ENCODE peak calls at places on chromosomes 3 and 15, in eight cellular contexts. One of them, this sample, is unnamed.

GRCh38 chr3:161284989-161285388 is 63.9 kb downstream of the NMD3 start:
- DNase-seq in mammary epithelial cell: peak
- DNase-seq in astrocyte: no peak
- DNase-seq in GM23248: peak
- DNase-seq in Panc1: no peak
- DNase-seq in breast epithelium: no peak
- DNase-seq in coronary artery: no peak
- DNase-seq in psoas muscle: no peak
- DNase-seq in this sample: no peak

GRCh38 chr3:144018776-144019175 is 47.2 kb downstream of the DIPK2A start:
- DNase-seq in mammary epithelial cell: peak
- DNase-seq in astrocyte: peak
- DNase-seq in GM23248: peak
- DNase-seq in Panc1: no peak
- DNase-seq in breast epithelium: no peak
- DNase-seq in coronary artery: no peak
- DNase-seq in psoas muscle: no peak
- DNase-seq in this sample: no peak

GRCh38 chr3:46368569-46368968 is 2.2 kb upstream of the CCR5 start:
- DNase-seq in mammary epithelial cell: no peak
- DNase-seq in astrocyte: no peak
- DNase-seq in GM23248: no peak
- DNase-seq in Panc1: no peak
- DNase-seq in breast epithelium: no peak
- DNase-seq in coronary artery: no peak
- DNase-seq in psoas muscle: peak
- DNase-seq in this sample: peak

GRCh38 chr15:89524184-89524583 is 27.8 kb upstream of the RHCG start:
- DNase-seq in mammary epithelial cell: no peak
- DNase-seq in astrocyte: no peak
- DNase-seq in GM23248: no peak
- DNase-seq in Panc1: no peak
- DNase-seq in breast epithelium: no peak
- DNase-seq in coronary artery: no peak
- DNase-seq in psoas muscle: no peak
- DNase-seq in this sample: no peak

GRCh38 chr3:123880998-123881561 is 3.1 kb downstream of the MYLK start:
- DNase-seq in mammary epithelial cell: peak
- DNase-seq in astrocyte: peak
- DNase-seq in GM23248: peak
- DNase-seq in Panc1: no peak
- DNase-seq in breast epithelium: no peak
- DNase-seq in coronary artery: no peak
- DNase-seq in psoas muscle: no peak
- DNase-seq in this sample: no peak

GRCh38 chr3:104911376-104911775 is 455.3 kb upstream of the ALCAM start:
- DNase-seq in mammary epithelial cell: no peak
- DNase-seq in astrocyte: no peak
- DNase-seq in GM23248: peak
- DNase-seq in Panc1: no peak
- DNase-seq in breast epithelium: no peak
- DNase-seq in coronary artery: no peak
- DNase-seq in psoas muscle: no peak
- DNase-seq in this sample: no peak

GRCh38 chr15:48638966-48639365 is 6.5 kb downstream of the FBN1 start:
- DNase-seq in mammary epithelial cell: no peak
- DNase-seq in astrocyte: no peak
- DNase-seq in GM23248: no peak
- DNase-seq in Panc1: no peak
- DNase-seq in breast epithelium: no peak
- DNase-seq in coronary artery: no peak
- DNase-seq in psoas muscle: no peak
- DNase-seq in this sample: no peak

GRCh38 chr3:168574455-168575158 is 478.9 kb upstream of the GOLIM4 start:
- DNase-seq in mammary epithelial cell: no peak
- DNase-seq in astrocyte: no peak
- DNase-seq in GM23248: no peak
- DNase-seq in Panc1: no peak
- DNase-seq in breast epithelium: no peak
- DNase-seq in coronary artery: no peak
- DNase-seq in psoas muscle: no peak
- DNase-seq in this sample: no peak

GRCh38 chr15:62739082-62739481 is 303.5 kb upstream of the TPM1 start:
- DNase-seq in mammary epithelial cell: peak
- DNase-seq in astrocyte: peak
- DNase-seq in GM23248: peak
- DNase-seq in Panc1: no peak
- DNase-seq in breast epithelium: no peak
- DNase-seq in coronary artery: no peak
- DNase-seq in psoas muscle: no peak
- DNase-seq in this sample: no peak

GRCh38 chr15:74397239-74398068 is 30.0 kb upstream of the CYP11A1 start:
- DNase-seq in mammary epithelial cell: peak
- DNase-seq in astrocyte: no peak
- DNase-seq in GM23248: no peak
- DNase-seq in Panc1: no peak
- DNase-seq in breast epithelium: no peak
- DNase-seq in coronary artery: no peak
- DNase-seq in psoas muscle: no peak
- DNase-seq in this sample: no peak

GRCh38 chr3:153290278-153291015 is 128.4 kb downstream of the RAP2B start:
- DNase-seq in mammary epithelial cell: peak
- DNase-seq in astrocyte: no peak
- DNase-seq in GM23248: peak
- DNase-seq in Panc1: no peak
- DNase-seq in breast epithelium: no peak
- DNase-seq in coronary artery: no peak
- DNase-seq in psoas muscle: no peak
- DNase-seq in this sample: no peak

GRCh38 chr3:163175970-163176369 is 1679.4 kb downstream of the OTOL1 start:
- DNase-seq in mammary epithelial cell: no peak
- DNase-seq in astrocyte: no peak
- DNase-seq in GM23248: no peak
- DNase-seq in Panc1: no peak
- DNase-seq in breast epithelium: no peak
- DNase-seq in coronary artery: no peak
- DNase-seq in psoas muscle: no peak
- DNase-seq in this sample: no peak

GRCh38 chr3:50095352-50095998 is 6.8 kb downstream of the RBM5 start:
- DNase-seq in mammary epithelial cell: no peak
- DNase-seq in astrocyte: no peak
- DNase-seq in GM23248: peak
- DNase-seq in Panc1: no peak
- DNase-seq in breast epithelium: no peak
- DNase-seq in coronary artery: no peak
- DNase-seq in psoas muscle: no peak
- DNase-seq in this sample: no peak

GRCh38 chr3:82055792-82056191 is 294.3 kb upstream of the GBE1 start:
- DNase-seq in mammary epithelial cell: peak
- DNase-seq in astrocyte: peak
- DNase-seq in GM23248: peak
- DNase-seq in Panc1: no peak
- DNase-seq in breast epithelium: peak
- DNase-seq in coronary artery: no peak
- DNase-seq in psoas muscle: no peak
- DNase-seq in this sample: no peak

GRCh38 chr3:32583708-32584107 is 13.1 kb upstream of the DYNC1LI1 start:
- DNase-seq in mammary epithelial cell: no peak
- DNase-seq in astrocyte: no peak
- DNase-seq in GM23248: peak
- DNase-seq in Panc1: no peak
- DNase-seq in breast epithelium: no peak
- DNase-seq in coronary artery: no peak
- DNase-seq in psoas muscle: no peak
- DNase-seq in this sample: no peak

GRCh38 chr15:73717802-73718201 is 33.6 kb downstream of the CD276 start:
- DNase-seq in mammary epithelial cell: no peak
- DNase-seq in astrocyte: no peak
- DNase-seq in GM23248: no peak
- DNase-seq in Panc1: no peak
- DNase-seq in breast epithelium: no peak
- DNase-seq in coronary artery: no peak
- DNase-seq in psoas muscle: no peak
- DNase-seq in this sample: no peak

GRCh38 chr3:42493798-42494151 is 8.7 kb upstream of the VIPR1 start:
- DNase-seq in mammary epithelial cell: no peak
- DNase-seq in astrocyte: no peak
- DNase-seq in GM23248: no peak
- DNase-seq in Panc1: no peak
- DNase-seq in breast epithelium: peak
- DNase-seq in coronary artery: peak
- DNase-seq in psoas muscle: no peak
- DNase-seq in this sample: no peak

GRCh38 chr3:134601539-134602439 is 49.0 kb downstream of the KY start:
- DNase-seq in mammary epithelial cell: no peak
- DNase-seq in astrocyte: peak
- DNase-seq in GM23248: peak
- DNase-seq in Panc1: no peak
- DNase-seq in breast epithelium: no peak
- DNase-seq in coronary artery: no peak
- DNase-seq in psoas muscle: no peak
- DNase-seq in this sample: peak

GRCh38 chr15:34808016-34808415 is 12.7 kb upstream of the ACTC1 start:
- DNase-seq in mammary epithelial cell: peak
- DNase-seq in astrocyte: peak
- DNase-seq in GM23248: peak
- DNase-seq in Panc1: no peak
- DNase-seq in breast epithelium: no peak
- DNase-seq in coronary artery: no peak
- DNase-seq in psoas muscle: no peak
- DNase-seq in this sample: no peak

GRCh38 chr15:29668120-29668602 is 154.1 kb downstream of the TJP1 start:
- DNase-seq in mammary epithelial cell: peak
- DNase-seq in astrocyte: peak
- DNase-seq in GM23248: peak
- DNase-seq in Panc1: no peak
- DNase-seq in breast epithelium: no peak
- DNase-seq in coronary artery: no peak
- DNase-seq in psoas muscle: peak
- DNase-seq in this sample: peak

GRCh38 chr15:67606742-67607141 is 64.2 kb downstream of the MAP2K5 start:
- DNase-seq in mammary epithelial cell: no peak
- DNase-seq in astrocyte: no peak
- DNase-seq in GM23248: no peak
- DNase-seq in Panc1: no peak
- DNase-seq in breast epithelium: no peak
- DNase-seq in coronary artery: no peak
- DNase-seq in psoas muscle: no peak
- DNase-seq in this sample: no peak

DNA sequence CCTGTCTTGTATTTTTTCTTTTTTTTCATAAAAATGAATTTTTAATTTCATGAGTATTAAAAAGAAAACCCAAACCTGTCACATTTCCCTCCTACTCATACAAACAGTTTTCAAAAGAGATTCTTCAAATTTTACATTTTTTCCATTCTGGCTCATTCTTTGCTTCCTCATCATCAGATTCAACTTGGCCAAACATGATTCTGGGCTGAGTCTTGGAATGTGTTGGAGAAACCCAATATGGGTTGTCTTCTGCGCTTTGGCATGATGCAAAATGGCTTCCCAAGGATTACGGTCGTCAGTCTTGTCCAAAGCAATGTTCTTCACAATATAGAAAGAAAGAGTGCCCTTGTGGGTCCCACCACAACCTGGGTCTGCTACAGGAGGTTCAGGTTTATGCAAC is 12.4 kb upstream of the TM4SF4 start:
- DNase-seq in mammary epithelial cell: no peak
- DNase-seq in astrocyte: no peak
- DNase-seq in GM23248: peak
- DNase-seq in Panc1: no peak
- DNase-seq in breast epithelium: no peak
- DNase-seq in coronary artery: no peak
- DNase-seq in psoas muscle: no peak
- DNase-seq in this sample: no peak
- H3K27ac ChIP-seq in mammary epithelial cell: no peak
- H3K27ac ChIP-seq in astrocyte: peak
- H3K27ac ChIP-seq in GM23248: peak
- H3K27ac ChIP-seq in Panc1: no peak
- H3K27ac ChIP-seq in breast epithelium: no peak
- H3K27ac ChIP-seq in coronary artery: no peak
- H3K27ac ChIP-seq in psoas muscle: no peak
- H3K27ac ChIP-seq in this sample: no peak

GRCh38 chr15:83695901-83696425 is 42.0 kb downstream of the ADAMTSL3 start:
- DNase-seq in mammary epithelial cell: no peak
- DNase-seq in astrocyte: no peak
- DNase-seq in GM23248: no peak
- DNase-seq in Panc1: no peak
- DNase-seq in breast epithelium: no peak
- DNase-seq in coronary artery: no peak
- DNase-seq in psoas muscle: no peak
- DNase-seq in this sample: no peak
- H3K27ac ChIP-seq in mammary epithelial cell: no peak
- H3K27ac ChIP-seq in astrocyte: no peak
- H3K27ac ChIP-seq in GM23248: no peak
- H3K27ac ChIP-seq in Panc1: no peak
- H3K27ac ChIP-seq in breast epithelium: no peak
- H3K27ac ChIP-seq in coronary artery: no peak
- H3K27ac ChIP-seq in psoas muscle: no peak
- H3K27ac ChIP-seq in this sample: no peak

GRCh38 chr15:87608238-87609028 is 648.1 kb downstream of the NTRK3 start:
- DNase-seq in mammary epithelial cell: no peak
- DNase-seq in astrocyte: no peak
- DNase-seq in GM23248: no peak
- DNase-seq in Panc1: no peak
- DNase-seq in breast epithelium: no peak
- DNase-seq in coronary artery: no peak
- DNase-seq in psoas muscle: no peak
- DNase-seq in this sample: no peak
- H3K27ac ChIP-seq in mammary epithelial cell: no peak
- H3K27ac ChIP-seq in astrocyte: peak
- H3K27ac ChIP-seq in GM23248: no peak
- H3K27ac ChIP-seq in Panc1: no peak
- H3K27ac ChIP-seq in breast epithelium: no peak
- H3K27ac ChIP-seq in coronary artery: no peak
- H3K27ac ChIP-seq in psoas muscle: no peak
- H3K27ac ChIP-seq in this sample: no peak

GRCh38 chr3:5489536-5489935 is 302.0 kb downstream of the EDEM1 start:
- DNase-seq in mammary epithelial cell: no peak
- DNase-seq in astrocyte: no peak
- DNase-seq in GM23248: no peak
- DNase-seq in Panc1: no peak
- DNase-seq in breast epithelium: no peak
- DNase-seq in coronary artery: no peak
- DNase-seq in psoas muscle: no peak
- DNase-seq in this sample: no peak
- H3K27ac ChIP-seq in mammary epithelial cell: no peak
- H3K27ac ChIP-seq in astrocyte: no peak
- H3K27ac ChIP-seq in GM23248: no peak
- H3K27ac ChIP-seq in Panc1: no peak
- H3K27ac ChIP-seq in breast epithelium: no peak
- H3K27ac ChIP-seq in coronary artery: no peak
- H3K27ac ChIP-seq in psoas muscle: no peak
- H3K27ac ChIP-seq in this sample: no peak

This sample was measured in substantia nigra.